ENCODE peak calls at places on chromosomes 6 and 20, in ten cellular contexts. F, N, Y, M, X, O, R, Z, B and W are unnamed samples. For H3K4me1, the result is how much of the 10 kb centered on the place peaks cover.

GRCh38 chr6:89297695-89298351 is 17.3 kb downstream of the GABRR2 start:
- DNase-seq in R (no peak), O (peak), Y (no peak), B (no peak), M (no peak), X (peak), N (no peak), F (peak), Z (peak), W (no peak)

GRCh38 chr6:1311400-1312192 is at the start of gene FOXQ1:
- DNase-seq in Z (no peak), N (no peak), O (peak), M (no peak), F (peak), B (peak), Y (peak), X (peak), R (no peak), W (peak)

GRCh38 chr6:138844203-138844602 is 48.3 kb downstream of the ECT2L start:
- DNase-seq in O (no peak), N (peak), Z (no peak), B (no peak), Y (no peak), M (peak), X (peak), R (no peak), F (no peak), W (no peak)

GRCh38 chr20:54251093-54251492 is 43.2 kb downstream of the PFDN4 start:
- DNase-seq in R (no peak), O (no peak), Z (no peak), Y (no peak), F (no peak), B (no peak), X (no peak), M (no peak), N (no peak), W (no peak)

GRCh38 chr6:125104425-125104824 is 49.1 kb upstream of the TPD52L1 start:
- DNase-seq in N (no peak), X (no peak), R (no peak), Z (no peak), B (no peak), F (no peak), O (no peak), M (no peak), Y (no peak), W (no peak)

GRCh38 chr6:129317931-129318820 is 391.8 kb downstream of the ARHGAP18 start:
- DNase-seq in B (no peak), N (no peak), M (no peak), Y (no peak), O (no peak), X (no peak), Z (no peak), R (no peak), F (no peak), W (no peak)

GRCh38 chr20:62409935-62410741 is 3.1 kb upstream of the CABLES2 start:
- DNase-seq in M (peak), X (peak), Z (peak), O (peak), F (peak), R (peak), B (peak), N (peak), Y (no peak), W (peak)

GRCh38 chr6:52518279-52518944 is 58.4 kb downstream of the TRAM2 start:
- DNase-seq in F (no peak), X (no peak), B (no peak), M (no peak), Z (no peak), R (no peak), Y (peak), N (no peak), O (no peak), W (no peak)

GRCh38 chr6:20755631-20756030 is 221.4 kb downstream of the CDKAL1 start:
- DNase-seq in R (no peak), O (no peak), M (no peak), B (no peak), N (no peak), Y (no peak), Z (no peak), X (no peak), F (no peak), W (no peak)

DNA sequence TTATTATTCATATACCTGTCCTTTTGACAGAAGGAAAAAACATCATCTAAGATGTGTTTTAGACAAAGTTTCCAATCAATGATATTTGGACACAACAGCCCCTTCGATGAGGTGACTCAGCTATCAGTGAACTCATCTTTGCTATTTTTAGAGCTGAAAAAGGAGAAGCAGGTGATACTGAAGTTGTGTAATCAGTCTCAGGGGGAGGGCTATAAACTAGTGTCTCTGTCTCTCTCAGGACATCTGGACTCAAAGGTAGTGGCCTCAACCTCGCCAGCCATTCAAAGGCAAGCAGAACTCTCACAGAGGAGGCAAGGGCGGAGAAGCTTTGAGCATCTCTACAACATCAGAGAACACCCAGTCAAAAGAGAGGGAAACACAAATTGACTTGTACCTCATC is 135.4 kb downstream of the BFSP1 start:
- DNase-seq in Y (no peak), X (no peak), M (no peak), F (no peak), N (no peak), O (peak), Z (no peak), B (no peak), R (no peak), W (no peak)
- H3K4me1 ChIP-seq in Y (under half), X (under half), M (under half), F (under half), N (under half), O (under half), Z (under half), B (under half), R (under half), W (under half)

DNA sequence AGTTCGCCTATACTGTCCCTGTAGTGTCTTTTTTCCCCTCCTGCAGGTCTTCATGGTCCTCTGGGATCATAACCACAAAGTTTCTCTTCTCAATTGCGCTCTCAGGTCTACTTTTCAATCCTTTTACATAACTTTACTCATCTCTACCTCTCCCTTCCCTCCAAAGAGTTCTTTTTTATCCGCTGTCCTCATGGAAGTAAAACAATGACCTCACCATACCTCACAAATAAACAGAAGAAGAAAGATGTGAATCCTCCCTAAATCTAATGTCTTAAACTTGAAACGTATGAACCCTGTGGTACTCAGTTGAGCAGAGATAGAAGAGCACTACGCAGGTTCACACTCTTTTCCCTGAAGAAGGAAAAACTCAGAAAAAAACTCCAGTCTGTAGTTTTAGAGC is 12.1 kb upstream of the HLA-DQA1 start:
- DNase-seq in X (no peak), B (no peak), M (no peak), R (no peak), Z (no peak), F (no peak), N (no peak), O (no peak), Y (no peak), W (no peak)
- H3K4me3 ChIP-seq in X (no peak), B (no peak), M (no peak), R (no peak), Z (no peak), F (no peak), N (no peak), O (no peak), Y (no peak), W (no peak)

DNA sequence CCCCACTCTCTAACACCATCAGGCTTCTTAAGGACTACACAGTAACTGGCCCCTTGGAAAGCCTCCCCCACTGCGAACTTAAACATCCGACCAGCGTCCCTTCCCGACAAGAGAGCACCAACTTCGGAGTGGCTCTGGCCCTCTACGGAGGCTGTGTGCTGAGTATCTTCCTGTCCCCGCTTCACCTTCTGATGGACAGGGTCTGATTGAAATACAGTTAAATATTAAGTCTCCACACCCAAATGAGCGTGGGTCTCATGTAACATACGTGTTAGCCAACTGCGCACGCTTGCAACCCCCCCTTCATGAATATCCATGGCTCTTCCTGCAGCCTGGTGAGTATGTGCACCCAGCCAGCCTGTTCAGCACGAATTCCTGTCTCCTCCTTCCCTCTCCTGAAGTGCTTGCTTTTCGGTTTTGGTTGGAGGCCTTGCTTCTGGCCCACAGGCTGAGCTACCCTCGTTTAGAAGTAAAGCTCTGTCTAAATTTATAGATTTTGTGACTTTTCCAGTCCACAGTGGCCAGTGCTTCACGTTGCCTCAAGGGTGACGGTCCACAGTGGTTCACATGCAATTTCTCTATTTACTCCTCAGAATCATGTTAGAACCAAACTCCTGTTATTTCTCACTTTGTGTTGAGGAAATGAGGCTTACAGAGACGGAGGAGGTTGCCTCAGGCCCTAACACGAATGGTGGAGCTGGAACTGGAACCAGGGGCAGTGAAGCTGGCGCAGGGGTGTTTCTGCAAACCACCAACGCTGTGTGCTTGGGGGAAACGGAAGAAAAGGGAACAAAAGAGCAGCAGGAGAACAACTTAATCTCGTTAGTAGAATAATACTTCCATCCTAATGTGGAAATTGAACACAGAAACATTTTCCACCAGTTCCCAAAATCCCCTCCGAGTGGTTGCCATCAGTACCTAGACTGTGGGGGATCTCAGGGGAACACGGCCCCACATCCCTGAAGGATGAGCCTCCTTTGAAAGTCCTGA is 103.1 kb upstream of the FRMD1 start:
- DNase-seq in X (no peak), Y (no peak), N (no peak), B (no peak), M (no peak), O (no peak), F (no peak), R (peak), Z (no peak), W (no peak)
- H3K4me1 ChIP-seq in X (under half), Y (under half), N (under half), B (under half), M (under half), O (under half), F (under half), R (under half), Z (under half), W (under half)

DNA sequence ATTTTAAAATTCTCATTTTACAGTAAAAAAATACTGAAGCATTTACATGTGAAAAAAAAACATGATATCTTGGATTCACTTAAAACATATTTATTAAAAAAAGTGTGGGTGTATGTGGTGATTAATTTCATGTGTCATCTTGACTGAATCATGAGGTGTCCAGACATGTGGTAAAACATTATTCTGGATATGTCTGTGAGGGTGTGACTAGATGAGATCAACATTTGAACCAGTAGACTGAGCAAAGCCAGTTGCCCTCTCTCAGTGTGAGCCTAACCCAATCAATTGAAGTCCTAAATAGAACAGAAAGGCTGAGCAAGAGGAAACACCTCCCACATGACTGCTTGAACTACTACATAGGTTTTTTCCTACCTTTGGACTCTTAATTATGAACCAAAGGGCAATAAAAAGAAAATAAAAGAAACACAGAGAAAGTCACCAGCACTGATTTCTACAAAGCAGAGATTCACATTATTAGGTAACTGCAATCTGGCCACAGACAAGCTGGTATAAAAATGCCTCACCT is 90.5 kb upstream of the VGLL2 start:
- DNase-seq in F (no peak), Z (no peak), Y (no peak), X (no peak), N (no peak), R (no peak), B (no peak), M (no peak), O (no peak), W (no peak)
- H3K4me3 ChIP-seq in F (no peak), Z (no peak), Y (no peak), X (no peak), N (no peak), R (no peak), B (no peak), M (no peak), O (no peak), W (no peak)

GRCh38 chr6:4533576-4533975 is 242.6 kb upstream of the CDYL start:
- DNase-seq in M (no peak), Y (no peak), R (no peak), X (no peak), B (no peak), Z (no peak), N (no peak), O (no peak), F (no peak), W (no peak)
- H3K4me1 ChIP-seq in M (under half), Y (under half), R (under half), X (under half), B (under half), Z (under half), N (under half), O (under half), F (under half), W (under half)

DNA sequence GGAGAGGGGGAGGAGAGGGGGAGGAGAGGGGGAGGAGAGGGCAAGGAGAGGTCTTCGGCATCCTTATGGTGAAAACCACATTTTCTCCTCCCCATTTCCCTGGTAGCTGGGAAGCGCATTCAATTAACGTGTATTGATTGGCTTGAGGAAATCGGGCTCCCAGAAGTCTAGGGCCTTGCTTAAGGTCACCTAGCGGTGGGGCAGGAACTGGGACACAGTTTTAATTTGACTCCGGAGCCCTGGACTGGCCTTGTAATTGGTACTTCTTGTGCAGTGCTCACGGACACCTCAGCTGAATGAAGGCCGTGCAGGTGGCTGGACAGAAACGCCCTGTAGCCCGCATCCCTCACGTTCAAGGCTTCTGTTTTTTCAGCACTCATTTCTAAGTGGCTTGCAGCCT is 42.8 kb downstream of the CTCFL start:
- DNase-seq in X (no peak), M (no peak), O (peak), F (no peak), Z (no peak), B (peak), Y (no peak), R (no peak), N (no peak), W (no peak)
- H3K4me3 ChIP-seq in X (no peak), M (no peak), O (peak), F (no peak), Z (no peak), B (no peak), Y (no peak), R (no peak), N (no peak), W (no peak)

GRCh38 chr20:24097506-24098245 is 109.1 kb upstream of the GGTLC1 start:
- DNase-seq in Y (no peak), Z (no peak), N (no peak), M (no peak), B (no peak), R (no peak), X (no peak), O (no peak), F (no peak), W (no peak)
- H3K4me1 ChIP-seq in Y (under half), Z (under half), N (under half), M (under half), B (under half), R (under half), X (under half), O (under half), F (under half), W (under half)

GRCh38 chr6:33577106-33577535 is 3.0 kb downstream of the BAK1 start:
- DNase-seq in M (peak), F (peak), O (no peak), Z (no peak), N (peak), R (peak), B (peak), Y (peak), X (no peak), W (peak)

GRCh38 chr6:33578164-33578563 is 1.9 kb downstream of the BAK1 start:
- DNase-seq in R (no peak), B (no peak), Y (no peak), N (no peak), X (no peak), M (no peak), O (no peak), F (no peak), Z (no peak), W (no peak)

GRCh38 chr6:33578588-33579011 is 1.5 kb downstream of the BAK1 start:
- DNase-seq in M (no peak), F (no peak), R (no peak), N (no peak), Z (peak), B (no peak), X (no peak), Y (no peak), O (peak), W (no peak)

GRCh38 chr6:33576668-33577067 is 3.4 kb downstream of the BAK1 start:
- DNase-seq in O (no peak), M (no peak), R (no peak), Z (no peak), Y (no peak), B (no peak), N (no peak), X (no peak), F (no peak), W (no peak)

GRCh38 chr6:33577718-33578117 is 2.4 kb downstream of the BAK1 start:
- DNase-seq in X (no peak), B (no peak), Z (no peak), O (no peak), F (no peak), R (no peak), Y (no peak), N (no peak), M (no peak), W (no peak)
- H3K4me3 ChIP-seq in X (no peak), B (no peak), Z (peak), O (peak), F (peak), R (no peak), Y (no peak), N (no peak), M (peak), W (no peak)

DNA sequence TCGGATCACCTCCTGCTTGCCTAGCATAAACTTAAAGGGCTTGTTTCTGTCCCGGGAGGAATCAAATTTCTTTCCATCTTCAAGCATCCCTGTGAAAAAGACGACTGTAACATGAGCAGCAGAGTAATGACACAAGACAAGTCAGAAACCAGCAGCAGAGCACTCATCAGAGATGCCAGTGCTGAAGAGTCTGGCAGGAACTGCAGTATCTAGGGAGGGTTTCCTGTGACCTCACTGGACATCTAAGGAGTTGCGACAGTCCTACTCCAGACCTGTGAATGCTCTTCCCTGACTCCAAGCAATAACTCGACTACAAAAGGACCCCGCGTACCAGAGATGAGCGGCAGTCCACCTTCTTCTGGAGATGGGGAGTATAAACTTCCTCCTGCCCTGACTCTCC is 17.3 kb downstream of the FKBP1A start:
- DNase-seq in F (no peak), Z (no peak), B (no peak), O (no peak), N (no peak), M (no peak), R (no peak), Y (no peak), X (no peak), W (no peak)
- H3K4me1 ChIP-seq in F (under half), Z (half or more), B (under half), O (under half), N (under half), M (half or more), R (half or more), Y (under half), X (under half), W (under half)